ENCODE peak calls at places on chromosomes 12 and 14, in five cellular contexts. X is A172, E is lung, W is pancreas, T is ACHN. O is an unnamed sample.

GRCh38 chr12:68224613-68225285 is 861 bp downstream of the IL26 start:
- DNase-seq in W (no peak), E (no peak), X (no peak), T (no peak), O (no peak)

GRCh38 chr12:25023808-25024207 is 74.9 kb upstream of the BCAT1 start:
- DNase-seq in T (no peak), E (no peak), W (no peak), X (no peak), O (no peak)

GRCh38 chr14:54659365-54659764 is 92.4 kb downstream of the SAMD4A start:
- DNase-seq in X (no peak), T (no peak), E (no peak), W (no peak), O (no peak)

GRCh38 chr14:102606296-102606695 is 13.8 kb downstream of the RCOR1 start:
- DNase-seq in X (no peak), T (no peak), E (no peak), W (no peak), O (no peak)

GRCh38 chr12:3629082-3629830 is 123.7 kb downstream of the CRACR2A start:
- DNase-seq in X (no peak), E (no peak), W (no peak), T (no peak), O (no peak)

GRCh38 chr12:32217354-32218310 is 111.0 kb downstream of the BICD1 start:
- DNase-seq in X (peak; percentile 79), T (peak; percentile 98), W (no peak), E (no peak), O (no peak)

GRCh38 chr14:99737451-99737951 is 53.4 kb downstream of the CYP46A1 start:
- DNase-seq in E (peak; percentile 67), T (peak; percentile 70), W (peak; percentile 77), X (peak; percentile 55), O (peak; percentile 50)

GRCh38 chr14:105891631-105892452 is 365.5 kb downstream of the TMEM121 start:
- DNase-seq in W (peak; percentile 15), X (no peak), T (no peak), E (no peak), O (no peak)

GRCh38 chr12:24083787-24084186 is 134.3 kb upstream of the SOX5 start:
- DNase-seq in W (no peak), E (no peak), T (no peak), X (no peak), O (no peak)

GRCh38 chr12:16685107-16685506 is 79.1 kb upstream of the LMO3 start:
- DNase-seq in E (no peak), T (peak; percentile 18), X (no peak), W (no peak), O (no peak)